ENCODE peak calls at places on chromosomes 3 and 15, in four cellular contexts. M, C, A and X are unnamed samples. For H3K9me3, the result is how much of the 10 kb centered on the place peaks cover.

GRCh38 chr3:54891540-54891897 is 36.3 kb downstream of the LRTM1 start:
- DNase-seq in M (peak), C (no peak), A (peak), X (peak)

GRCh38 chr3:197327701-197328100 is 29.3 kb upstream of the DLG1 start:
- DNase-seq in M (no peak), C (no peak), A (no peak), X (no peak)

GRCh38 chr3:5194801-5195509 is 7.4 kb downstream of the EDEM1 start:
- DNase-seq in M (peak), C (peak), A (no peak), X (peak)

GRCh38 chr3:114308830-114309229 is 15.0 kb downstream of the TIGIT start:
- DNase-seq in M (no peak), C (peak), A (no peak), X (no peak)

GRCh38 chr3:80405618-80406017 is 637.8 kb upstream of the ROBO1 start:
- DNase-seq in M (no peak), C (no peak), A (no peak), X (no peak)

GRCh38 chr3:179088306-179088705 is 16.7 kb upstream of the ZMAT3 start:
- DNase-seq in M (no peak), C (no peak), A (no peak), X (no peak)

GRCh38 chr3:184177331-184177731 is 2.7 kb downstream of the AP2M1 start:
- DNase-seq in M (no peak), C (no peak), A (no peak), X (no peak)

GRCh38 chr15:100766225-100767001 is 113.2 kb upstream of the ALDH1A3 start:
- DNase-seq in M (no peak), C (no peak), A (no peak), X (no peak)

GRCh38 chr15:92393287-92393993 is at the start of gene ST8SIA2:
- DNase-seq in M (no peak), C (no peak), A (peak), X (no peak)

GRCh38 chr15:73685981-73686380 is 1.8 kb downstream of the CD276 start:
- DNase-seq in M (no peak), C (no peak), A (no peak), X (peak)
- H3K27ac ChIP-seq in M (no peak), C (no peak), A (peak), X (no peak)

DNA sequence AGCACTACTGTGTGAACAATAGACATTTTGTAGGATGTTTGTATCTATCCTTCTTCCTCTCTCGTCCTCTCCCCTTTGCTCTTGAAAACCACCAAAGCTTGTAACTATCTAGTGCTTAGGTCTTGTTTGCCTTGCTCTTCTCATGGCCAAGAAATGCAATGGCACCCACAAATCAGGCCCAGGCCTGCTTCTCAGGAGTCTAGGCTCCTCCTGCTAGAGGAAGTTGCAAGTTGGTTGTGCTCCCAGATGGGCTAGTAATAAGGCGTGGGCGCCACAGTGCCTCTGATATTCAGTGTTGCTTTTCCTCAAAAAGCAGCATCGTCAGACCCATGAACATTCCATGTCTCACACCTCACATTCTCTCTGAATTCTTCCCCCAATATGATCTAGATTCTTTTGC is 28.7 kb downstream of the ZNF385D start:
- DNase-seq in M (no peak), C (no peak), A (no peak), X (no peak)
- H3K9me3 ChIP-seq in M (under half), C (under half), A (under half), X (under half)

DNA sequence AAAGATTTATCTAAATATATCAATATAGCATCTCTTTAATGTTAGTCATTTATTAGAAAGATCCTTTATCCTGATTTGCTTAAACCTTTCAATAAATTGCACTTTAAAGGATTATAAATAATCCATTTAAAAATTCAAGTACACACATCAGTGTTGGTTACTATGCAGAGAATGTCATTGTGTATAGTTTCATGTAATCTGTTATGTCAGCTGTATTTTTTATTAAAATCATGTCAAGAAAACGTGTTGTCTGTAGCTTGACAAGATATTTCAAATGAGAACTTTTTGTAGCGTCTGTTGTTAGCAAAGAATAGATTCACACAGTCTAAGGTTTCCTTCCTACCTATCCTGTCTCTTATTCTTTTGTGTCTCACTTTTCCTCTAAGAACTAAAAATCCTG is 7.8 kb downstream of the PDHB start:
- DNase-seq in M (no peak), C (no peak), A (no peak), X (no peak)
- H3K4me3 ChIP-seq in M (no peak), C (no peak), A (no peak), X (no peak)

GRCh38 chr3:128438488-128439072 is 28.1 kb downstream of the DNAJB8 start:
- DNase-seq in M (no peak), C (no peak), A (no peak), X (no peak)

GRCh38 chr3:128435561-128435960 is 31.1 kb downstream of the DNAJB8 start:
- DNase-seq in M (no peak), C (no peak), A (no peak), X (no peak)

GRCh38 chr3:128442070-128442469 is 24.6 kb downstream of the DNAJB8 start:
- DNase-seq in M (no peak), C (no peak), A (no peak), X (no peak)

GRCh38 chr3:128436214-128436613 is 30.5 kb downstream of the DNAJB8 start:
- DNase-seq in M (no peak), C (no peak), A (no peak), X (no peak)

GRCh38 chr3:128439226-128439625 is 27.5 kb downstream of the DNAJB8 start:
- DNase-seq in M (no peak), C (no peak), A (no peak), X (no peak)
- H3K27ac ChIP-seq in M (no peak), C (no peak), A (no peak), X (no peak)

DNA sequence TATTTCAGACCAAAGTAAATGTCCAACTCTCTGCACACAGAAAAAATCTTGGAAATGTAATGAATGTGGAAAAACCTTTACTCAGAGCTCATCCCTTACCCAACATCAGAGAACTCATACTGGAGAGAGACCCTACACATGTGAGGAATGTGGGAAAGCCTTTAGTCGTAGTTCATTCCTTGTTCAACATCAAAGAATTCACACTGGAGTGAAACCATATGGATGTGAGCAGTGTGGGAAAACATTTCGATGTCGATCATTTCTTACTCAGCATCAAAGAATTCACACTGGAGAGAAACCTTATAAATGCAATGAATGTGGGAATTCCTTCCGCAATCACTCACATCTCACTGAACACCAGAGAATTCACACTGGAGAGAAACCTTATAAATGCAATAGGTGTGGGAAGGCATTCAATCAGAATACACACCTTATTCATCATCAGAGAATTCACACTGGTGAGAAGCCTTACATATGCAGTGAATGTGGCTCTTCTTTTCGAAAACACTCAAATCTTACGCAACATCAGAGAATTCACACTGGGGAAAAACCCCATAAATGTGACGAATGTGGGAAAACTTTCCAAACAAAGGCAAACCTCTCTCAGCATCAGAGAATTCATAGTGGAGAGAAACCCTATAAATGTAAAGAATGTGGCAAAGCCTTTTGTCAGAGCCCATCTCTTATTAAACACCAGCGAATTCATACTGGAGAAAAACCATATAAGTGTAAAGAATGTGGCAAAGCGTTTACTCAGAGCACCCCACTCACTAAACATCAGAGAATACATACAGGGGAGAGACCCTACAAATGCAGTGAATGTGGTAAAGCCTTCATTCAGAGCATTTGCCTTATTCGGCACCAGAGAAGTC is 8.0 kb upstream of the ZNF501 start:
- DNase-seq in M (no peak), C (no peak), A (no peak), X (no peak)
- H3K9me3 ChIP-seq in M (under half), C (half or more), A (half or more), X (half or more)

DNA sequence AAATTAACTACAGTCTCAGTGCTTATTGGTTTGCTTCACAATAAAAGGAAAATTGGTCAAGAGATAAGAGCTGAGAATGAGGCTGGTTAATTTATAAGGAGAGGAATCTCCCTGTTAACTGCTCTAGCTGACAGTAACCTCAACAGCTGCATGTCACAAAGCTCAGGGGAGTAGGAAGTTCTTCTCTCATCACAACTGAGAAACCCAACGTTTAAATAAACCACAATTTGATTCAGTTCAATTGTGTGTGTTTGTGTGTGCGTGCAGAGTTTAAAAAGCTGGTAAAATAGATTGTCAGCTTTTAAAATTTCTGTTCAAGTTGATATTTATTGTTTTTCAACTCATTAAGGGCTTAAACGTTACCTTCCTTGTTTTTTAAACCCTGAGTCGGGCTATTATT is 3.5 kb upstream of the TGFBR2 start:
- DNase-seq in M (no peak), C (no peak), A (no peak), X (no peak)
- H3K4me3 ChIP-seq in M (no peak), C (no peak), A (no peak), X (no peak)